ENCODE peak calls at places on chromosomes 3 and 15, in four cellular contexts. O is GM13977, R is cardiac muscle cell, D is bronchial epithelial cell. C is an unnamed sample.

GRCh38 chr3:53708001-53708621 is 138.1 kb downstream of the CHDH start:
- DNase-seq in O (no peak), R (no peak), D (no peak), C (no peak)

GRCh38 chr3:139588450-139588849 is 48.9 kb upstream of the RBP1 start:
- DNase-seq in O (peak; percentile 24), R (no peak), D (peak; percentile 40), C (no peak)

GRCh38 chr3:19885468-19885867 is 48.5 kb downstream of the EFHB start:
- DNase-seq in O (peak; percentile 49), R (peak; percentile 70), D (peak; percentile 37), C (no peak)

GRCh38 chr3:170350515-170351413 is 6.8 kb upstream of the SKIL start:
- DNase-seq in O (no peak), R (no peak), D (no peak), C (no peak)

GRCh38 chr3:19436746-19437145 is 288.4 kb downstream of the KCNH8 start:
- DNase-seq in O (no peak), R (no peak), D (no peak), C (no peak)

GRCh38 chr15:83204697-83205096 is 2.9 kb downstream of the HDGFL3 start:
- DNase-seq in O (no peak), R (no peak), D (no peak), C (no peak)

GRCh38 chr15:60381148-60381788 is 16.5 kb downstream of the ANXA2 start:
- DNase-seq in O (no peak), R (peak; percentile 60), D (no peak), C (no peak)

GRCh38 chr3:41169038-41169437 is 30.3 kb upstream of the CTNNB1 start:
- DNase-seq in O (no peak), R (peak; percentile 50), D (peak; percentile 17), C (no peak)

GRCh38 chr3:136752046-136752326 is 192 bp downstream of the STAG1 start:
- DNase-seq in O (peak; percentile 67), R (no peak), D (no peak), C (no peak)

GRCh38 chr15:40275954-40276353 is 6.9 kb downstream of the ANKRD63 start:
- DNase-seq in O (no peak), R (no peak), D (no peak), C (no peak)

GRCh38 chr15:94238539-94239118 is 7.3 kb downstream of the MCTP2 start:
- DNase-seq in O (no peak), R (no peak), D (no peak), C (no peak)

GRCh38 chr15:31977812-31978662 is 52.3 kb upstream of the CHRNA7 start:
- DNase-seq in O (peak; percentile 60), R (peak; percentile 44), D (peak; percentile 5), C (peak; percentile 83)

GRCh38 chr3:12157026-12157425 is 1.7 kb downstream of the TIMP4 start:
- DNase-seq in O (no peak), R (no peak), D (no peak), C (no peak)

GRCh38 chr15:23566070-23567050 is 886 bp downstream of the MKRN3 start:
- DNase-seq in O (no peak), R (no peak), D (no peak), C (peak; percentile 15)

GRCh38 chr15:95733931-95734330 is 596.6 kb upstream of the NR2F2 start:
- DNase-seq in O (no peak), R (no peak), D (no peak), C (no peak)

GRCh38 chr15:87710406-87710805 is 546.1 kb downstream of the NTRK3 start:
- DNase-seq in O (no peak), R (peak; percentile 73), D (no peak), C (no peak)

GRCh38 chr3:76943671-76944070 is 96.2 kb upstream of the ROBO2 start:
- DNase-seq in O (no peak), R (no peak), D (peak; percentile 69), C (no peak)

GRCh38 chr3:9404680-9405079 is 7.3 kb downstream of the SETD5 start:
- DNase-seq in O (peak; percentile 20), R (no peak), D (no peak), C (no peak)
- TF ChIP-seq CTCF in O (no peak), R (no peak), D (peak; percentile 36), C (peak; percentile 19)

DNA sequence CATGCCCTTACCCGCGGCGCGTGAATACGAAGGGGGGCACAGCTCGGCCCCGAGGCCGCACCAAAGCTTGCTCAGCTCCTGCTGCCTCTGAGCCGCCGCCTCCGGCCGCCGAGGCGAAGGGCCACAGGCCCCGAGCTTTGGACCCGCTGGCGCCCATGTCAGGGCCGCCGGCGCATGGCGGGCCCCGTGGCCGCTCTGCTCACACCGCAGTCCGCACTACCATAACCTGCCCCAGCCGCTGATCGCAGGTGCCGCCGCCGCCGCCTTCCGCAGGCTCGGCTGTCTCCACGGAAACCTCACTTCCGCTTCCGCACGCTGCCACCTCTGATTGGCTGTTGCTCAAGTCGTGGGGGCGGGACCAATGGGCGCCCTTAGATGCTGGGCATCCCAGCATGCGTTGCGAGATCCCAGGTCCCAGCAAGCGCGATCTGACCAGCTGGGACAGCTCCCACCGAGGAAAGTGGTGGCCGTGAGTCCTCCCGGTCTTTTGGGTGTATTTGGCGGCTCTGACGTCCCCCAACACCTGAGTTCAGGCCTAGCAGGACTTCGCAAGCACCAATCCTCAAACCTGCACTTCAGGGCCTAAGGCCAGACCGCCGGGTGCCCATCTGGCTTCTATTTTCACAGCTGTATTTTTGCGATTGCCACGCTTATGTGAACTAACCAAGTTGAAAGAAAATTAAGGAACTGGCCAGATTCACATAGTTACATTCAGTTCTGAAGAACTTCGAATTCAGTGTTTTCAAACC is at the start of gene TUSC2:
- DNase-seq in O (peak; percentile 98), R (peak; percentile 97), D (peak; percentile 94), C (peak; percentile 93)
- TF ChIP-seq CTCF in O (no peak), R (no peak), D (no peak), C (no peak)

DNA sequence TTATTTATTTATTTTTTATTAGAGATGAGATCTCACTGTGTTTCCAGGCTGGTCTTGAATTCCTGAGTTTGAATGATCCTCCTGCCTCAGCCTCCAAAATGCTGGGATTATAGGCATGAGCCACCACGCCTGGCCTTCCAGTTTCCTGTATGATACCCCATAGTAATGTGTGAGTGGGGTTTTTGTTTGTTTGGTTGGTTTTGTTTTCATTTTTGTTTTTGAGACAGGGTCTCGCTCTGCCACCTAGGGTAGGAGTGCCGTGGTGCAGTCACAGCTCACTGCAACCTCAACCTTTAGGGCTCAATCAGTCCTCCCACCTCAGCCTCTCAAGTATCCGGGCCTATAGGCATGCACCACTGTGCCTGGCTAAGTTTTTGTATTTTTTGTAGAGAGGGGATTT is 30.9 kb downstream of the GOLM2 start:
- DNase-seq in O (peak; percentile 50), R (no peak), D (no peak), C (no peak)
- TF ChIP-seq CTCF in O (peak; percentile 77), R (no peak), D (no peak), C (no peak)

DNA sequence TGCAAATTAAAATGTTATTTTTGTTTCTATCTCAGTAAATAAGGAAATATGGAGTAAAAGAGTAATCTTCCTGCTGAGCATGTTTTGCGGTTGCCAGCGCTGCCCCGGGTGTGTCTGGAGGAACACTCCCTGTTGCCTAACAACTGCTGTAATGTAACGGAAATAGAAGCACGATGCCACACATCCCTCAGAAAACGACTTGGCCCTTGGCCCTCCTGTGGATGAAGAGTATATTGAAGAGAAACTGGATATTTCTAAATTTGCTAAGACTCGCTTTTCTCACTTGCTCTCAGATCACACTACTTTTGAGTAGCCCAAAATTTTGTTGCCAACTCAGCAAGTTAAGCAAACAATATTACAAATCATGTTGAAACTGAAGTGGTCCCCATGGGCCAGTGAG is 18.9 kb downstream of the CX3CR1 start:
- DNase-seq in O (peak; percentile 49), R (peak; percentile 94), D (peak; percentile 97), C (no peak)
- TF ChIP-seq CTCF in O (peak; percentile 11), R (peak; percentile 43), D (peak; percentile 40), C (peak; percentile 43)

GRCh38 chr3:14864131-14864530 is 45.4 kb downstream of the FGD5 start:
- DNase-seq in O (no peak), R (no peak), D (no peak), C (no peak)

GRCh38 chr3:14862303-14862660 is 43.5 kb downstream of the FGD5 start:
- DNase-seq in O (no peak), R (no peak), D (no peak), C (no peak)

GRCh38 chr3:14861451-14862302 is 42.9 kb downstream of the FGD5 start:
- DNase-seq in O (no peak), R (no peak), D (no peak), C (no peak)

GRCh38 chr3:14862661-14863230 is 44.0 kb downstream of the FGD5 start:
- DNase-seq in O (no peak), R (no peak), D (no peak), C (no peak)

GRCh38 chr3:14863324-14864100 is 44.8 kb downstream of the FGD5 start:
- DNase-seq in O (no peak), R (no peak), D (no peak), C (no peak)
- TF ChIP-seq CTCF in O (peak; percentile 24), R (peak; percentile 24), D (peak; percentile 21), C (peak; percentile 18)

GRCh38 chr3:80785875-80786274 is 975.6 kb downstream of the GBE1 start:
- DNase-seq in O (no peak), R (no peak), D (no peak), C (no peak)

GRCh38 chr3:80788914-80789313 is 972.5 kb downstream of the GBE1 start:
- DNase-seq in O (no peak), R (no peak), D (no peak), C (no peak)

DNA sequence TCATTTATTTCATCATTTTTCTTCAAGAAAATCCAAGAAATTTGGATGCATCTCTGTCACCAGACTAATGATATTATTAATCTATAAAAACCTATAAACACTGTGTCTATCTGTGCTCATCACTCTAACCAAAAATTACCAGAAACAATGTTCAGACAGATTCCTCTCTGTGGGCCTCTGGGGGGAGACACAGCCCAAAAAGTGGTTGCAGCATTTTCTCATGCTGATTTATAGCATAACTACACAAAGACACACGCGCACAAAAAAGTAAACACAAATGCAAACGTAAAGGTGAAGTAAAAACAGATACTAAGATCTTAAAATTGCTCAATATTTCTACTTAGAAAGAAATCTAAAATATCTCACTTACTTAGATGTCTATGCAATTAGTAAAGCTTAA is 976.0 kb downstream of the GBE1 start:
- DNase-seq in O (no peak), R (no peak), D (no peak), C (no peak)
- TF ChIP-seq CTCF in O (peak; percentile 16), R (no peak), D (no peak), C (peak; percentile 49)

DNA sequence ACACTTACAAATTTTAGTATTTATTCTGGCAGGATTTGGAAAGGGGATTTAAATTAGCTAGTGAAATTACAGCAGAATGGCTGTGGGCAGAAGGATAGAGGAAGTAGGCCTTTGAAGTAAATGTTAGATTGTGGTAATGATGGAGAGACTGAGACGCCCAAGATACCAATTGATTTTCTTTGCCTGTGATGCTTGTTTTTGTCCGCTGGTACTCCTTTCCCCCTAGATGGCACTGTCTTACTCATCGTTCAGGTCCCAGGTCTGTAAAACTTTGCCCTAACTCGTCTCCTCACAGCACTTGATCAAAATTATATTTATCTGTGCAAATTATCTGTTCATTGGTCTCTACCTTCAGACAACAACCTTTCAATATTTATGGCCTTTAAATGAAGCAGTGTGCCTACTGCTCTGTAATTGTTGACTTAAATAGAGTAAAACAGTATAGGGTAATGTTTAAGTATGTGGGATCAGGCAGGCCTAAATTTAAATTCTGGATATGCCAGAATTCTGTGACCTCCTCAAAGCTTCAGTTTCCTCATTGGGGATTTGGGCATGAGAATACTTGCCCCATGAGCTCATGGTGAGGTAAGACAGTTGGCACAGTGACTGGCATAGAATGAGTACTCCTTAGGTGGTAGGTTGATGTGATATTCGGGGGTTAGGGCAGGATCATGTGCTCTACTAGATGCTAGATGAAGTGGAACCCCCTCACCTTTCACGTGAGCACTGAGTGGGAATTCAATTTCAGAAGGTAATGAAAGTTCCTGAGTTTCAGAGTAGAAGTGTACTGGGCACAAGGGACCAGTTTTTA is 14.7 kb downstream of the ARL8B start:
- DNase-seq in O (peak; percentile 54), R (peak; percentile 39), D (peak; percentile 88), C (no peak)
- TF ChIP-seq CTCF in O (peak; percentile 59), R (peak; percentile 39), D (peak; percentile 43), C (peak; percentile 50)